ENCODE peak calls at places on chromosomes 1 and 21, in four cellular contexts. One of them, this sample, is unnamed.
A peak's percentile ranks its signal among the peaks of the same experiment; 100 is the strongest.

GRCh38 chr1:201376464-201377374 is 761 bp downstream of the TNNT2 start:
- DNase-seq in mesendoderm: peak; percentile 97
- DNase-seq in lower lobe of right lung: no peak
- DNase-seq in BE2C: peak; percentile 38
- DNase-seq in this sample: peak; percentile 94

GRCh38 chr1:50719126-50719525 is 240.9 kb downstream of the FAF1 start:
- DNase-seq in mesendoderm: peak; percentile 38
- DNase-seq in lower lobe of right lung: no peak
- DNase-seq in BE2C: no peak
- DNase-seq in this sample: no peak

GRCh38 chr1:156097499-156098178 is 15.4 kb upstream of the MEX3A start:
- DNase-seq in mesendoderm: no peak
- DNase-seq in lower lobe of right lung: no peak
- DNase-seq in BE2C: no peak
- DNase-seq in this sample: no peak

GRCh38 chr1:168260393-168260792 is 20.3 kb upstream of the TBX19 start:
- DNase-seq in mesendoderm: no peak
- DNase-seq in lower lobe of right lung: no peak
- DNase-seq in BE2C: no peak
- DNase-seq in this sample: no peak

GRCh38 chr1:241579434-241579833 is 47.3 kb downstream of the KMO start:
- DNase-seq in mesendoderm: no peak
- DNase-seq in lower lobe of right lung: peak; percentile 62
- DNase-seq in BE2C: no peak
- DNase-seq in this sample: no peak

GRCh38 chr1:6424619-6425593 is at the start of gene ESPN:
- DNase-seq in mesendoderm: no peak
- DNase-seq in lower lobe of right lung: no peak
- DNase-seq in BE2C: no peak
- DNase-seq in this sample: peak; percentile 94

GRCh38 chr1:158212315-158212714 is 31.6 kb downstream of the CD1D start:
- DNase-seq in mesendoderm: peak; percentile 28
- DNase-seq in lower lobe of right lung: no peak
- DNase-seq in BE2C: no peak
- DNase-seq in this sample: peak; percentile 74

GRCh38 chr1:100074604-100075395 is 57.9 kb downstream of the SASS6 start:
- DNase-seq in mesendoderm: no peak
- DNase-seq in lower lobe of right lung: no peak
- DNase-seq in BE2C: no peak
- DNase-seq in this sample: no peak

GRCh38 chr1:167420510-167420909 is 97.8 kb downstream of the CD247 start:
- DNase-seq in mesendoderm: peak; percentile 61
- DNase-seq in lower lobe of right lung: no peak
- DNase-seq in BE2C: no peak
- DNase-seq in this sample: no peak

GRCh38 chr1:100752806-100753205 is 33.3 kb downstream of the VCAM1 start:
- DNase-seq in mesendoderm: no peak
- DNase-seq in lower lobe of right lung: no peak
- DNase-seq in BE2C: no peak
- DNase-seq in this sample: no peak

GRCh38 chr1:165456861-165457260 is 11.9 kb upstream of the RXRG start:
- DNase-seq in mesendoderm: peak; percentile 49
- DNase-seq in lower lobe of right lung: no peak
- DNase-seq in BE2C: no peak
- DNase-seq in this sample: no peak

GRCh38 chr1:198676253-198676652 is 37.4 kb downstream of the PTPRC start:
- DNase-seq in mesendoderm: no peak
- DNase-seq in lower lobe of right lung: no peak
- DNase-seq in BE2C: peak; percentile 68
- DNase-seq in this sample: peak; percentile 7

GRCh38 chr1:235941852-235942624 is 75.3 kb upstream of the LYST start:
- DNase-seq in mesendoderm: peak; percentile 78
- DNase-seq in lower lobe of right lung: no peak
- DNase-seq in BE2C: no peak
- DNase-seq in this sample: no peak

GRCh38 chr1:229318056-229318455 is 24.8 kb downstream of the CCSAP start:
- DNase-seq in mesendoderm: peak; percentile 43
- DNase-seq in lower lobe of right lung: no peak
- DNase-seq in BE2C: no peak
- DNase-seq in this sample: no peak

GRCh38 chr1:200306954-200307754 is 102.7 kb downstream of the ZNF281 start:
- DNase-seq in mesendoderm: peak; percentile 42
- DNase-seq in lower lobe of right lung: no peak
- DNase-seq in BE2C: no peak
- DNase-seq in this sample: peak; percentile 63

GRCh38 chr21:31914472-31914871 is 41.7 kb downstream of the HUNK start:
- DNase-seq in mesendoderm: no peak
- DNase-seq in lower lobe of right lung: no peak
- DNase-seq in BE2C: no peak
- DNase-seq in this sample: no peak

GRCh38 chr1:159141584-159142518 is 29.6 kb upstream of the CADM3 start:
- DNase-seq in mesendoderm: peak; percentile 31
- DNase-seq in lower lobe of right lung: no peak
- DNase-seq in BE2C: peak; percentile 45
- DNase-seq in this sample: peak; percentile 44

GRCh38 chr1:161420763-161421455 is 53.2 kb upstream of the CFAP126 start:
- DNase-seq in mesendoderm: peak; percentile 87
- DNase-seq in lower lobe of right lung: no peak
- DNase-seq in BE2C: peak; percentile 64
- DNase-seq in this sample: peak; percentile 60

DNA sequence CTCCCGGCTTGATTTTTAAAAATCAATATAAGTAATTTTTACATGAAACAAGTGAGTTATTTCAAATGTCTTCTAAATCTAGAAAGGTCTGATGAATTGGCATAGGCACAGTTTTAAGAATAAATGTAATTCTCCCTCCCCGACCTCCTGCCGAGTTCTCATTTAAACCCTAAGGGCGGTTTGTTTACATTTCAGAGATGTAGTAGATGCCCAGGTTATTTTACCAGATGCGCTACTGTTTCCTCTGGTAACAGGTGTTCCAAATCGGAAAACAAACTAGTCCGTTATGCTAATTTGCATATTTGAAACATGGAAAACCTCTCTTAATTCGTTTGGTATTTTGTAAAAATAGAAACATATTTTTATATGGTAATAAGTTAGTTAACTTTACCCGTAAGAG is 53.8 kb upstream of the CFAP126 start:
- DNase-seq in mesendoderm: no peak
- DNase-seq in lower lobe of right lung: no peak
- DNase-seq in BE2C: no peak
- DNase-seq in this sample: no peak
- H3K4me3 ChIP-seq in mesendoderm: no peak overlapping the region
- H3K4me3 ChIP-seq in lower lobe of right lung: no peak overlapping the region
- H3K4me3 ChIP-seq in BE2C: peak overlapping the region; percentile 70
- H3K4me3 ChIP-seq in this sample: peak overlapping the region; percentile 47

DNA sequence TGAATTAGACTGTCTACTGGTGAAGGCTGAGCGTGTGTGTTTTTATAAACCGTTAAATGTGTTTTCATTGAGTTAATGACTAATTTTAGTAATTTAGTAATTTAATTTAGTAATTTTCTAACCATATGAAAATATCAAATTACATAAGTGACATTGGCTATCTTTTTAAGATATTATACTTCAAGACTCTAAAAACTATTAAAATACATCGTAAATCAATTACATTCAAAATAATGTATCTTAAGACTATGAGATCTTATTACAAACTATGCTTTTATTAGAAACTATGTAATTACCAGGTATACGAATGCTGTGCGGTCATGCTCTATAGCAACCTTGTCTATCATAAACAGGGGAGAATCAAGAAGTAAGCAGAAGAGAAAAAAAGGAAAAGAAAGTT is 21.6 kb downstream of the MAP3K21 start:
- DNase-seq in mesendoderm: no peak
- DNase-seq in lower lobe of right lung: no peak
- DNase-seq in BE2C: no peak
- DNase-seq in this sample: no peak
- H3K36me3 ChIP-seq in mesendoderm: no peaks in the 10 kb centered on the region
- H3K36me3 ChIP-seq in lower lobe of right lung: no peaks in the 10 kb centered on the region
- H3K36me3 ChIP-seq in BE2C: no peaks in the 10 kb centered on the region
- H3K36me3 ChIP-seq in this sample: no peaks in the 10 kb centered on the region

GRCh38 chr21:35682874-35683549 is 377.3 kb downstream of the SETD4 start:
- DNase-seq in mesendoderm: no peak
- DNase-seq in lower lobe of right lung: no peak
- DNase-seq in BE2C: no peak
- DNase-seq in this sample: no peak

GRCh38 chr21:35678393-35678792 is 381.9 kb downstream of the SETD4 start:
- DNase-seq in mesendoderm: no peak
- DNase-seq in lower lobe of right lung: no peak
- DNase-seq in BE2C: no peak
- DNase-seq in this sample: no peak

GRCh38 chr21:35686156-35686555 is 374.2 kb downstream of the SETD4 start:
- DNase-seq in mesendoderm: no peak
- DNase-seq in lower lobe of right lung: no peak
- DNase-seq in BE2C: no peak
- DNase-seq in this sample: no peak

DNA sequence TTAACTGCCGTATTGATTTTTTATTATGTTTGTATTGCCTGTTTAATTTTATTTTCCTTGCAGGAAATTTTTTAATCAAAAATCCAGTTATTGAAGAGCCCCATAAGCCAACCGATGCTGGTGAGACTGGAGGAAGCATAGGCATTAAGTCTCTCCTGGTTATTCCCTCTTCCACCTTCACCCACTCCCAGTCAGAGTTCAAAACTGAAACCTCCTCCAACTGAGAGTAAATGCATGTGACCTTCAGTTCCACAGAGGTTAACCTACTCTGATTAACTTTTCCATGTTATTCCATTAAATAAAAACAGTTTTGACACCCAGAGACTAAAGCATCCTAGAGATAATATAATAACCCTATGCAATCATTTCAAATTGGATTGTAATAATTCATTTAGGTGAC is 376.7 kb downstream of the SETD4 start:
- DNase-seq in mesendoderm: no peak
- DNase-seq in lower lobe of right lung: no peak
- DNase-seq in BE2C: no peak
- DNase-seq in this sample: no peak
- H3K4me3 ChIP-seq in mesendoderm: no peak overlapping the region
- H3K4me3 ChIP-seq in lower lobe of right lung: no peak overlapping the region
- H3K4me3 ChIP-seq in BE2C: no peak overlapping the region
- H3K4me3 ChIP-seq in this sample: no peak overlapping the region

GRCh38 chr21:41810597-41810932 is 43.7 kb upstream of the RIPK4 start:
- DNase-seq in mesendoderm: no peak
- DNase-seq in lower lobe of right lung: no peak
- DNase-seq in BE2C: no peak
- DNase-seq in this sample: peak; percentile 42
- H3K36me3 ChIP-seq in mesendoderm: peaks cover 2% of the 10 kb centered on the region
- H3K36me3 ChIP-seq in lower lobe of right lung: peaks cover 38% of the 10 kb centered on the region
- H3K36me3 ChIP-seq in BE2C: peaks cover 9% of the 10 kb centered on the region
- H3K36me3 ChIP-seq in this sample: peaks cover 4% of the 10 kb centered on the region